ENCODE peak calls at places on chromosomes 16 and 17, in seven cellular contexts. G is left lung, W is caudate nucleus, F is pancreas, L is mesendoderm, Q is brain microvascular endothelial cell, Y is adrenal gland. Z is an unnamed sample.
A peak's percentile ranks its signal among the peaks of the same experiment; 100 is the strongest.

GRCh38 chr16:85859818-85860125 is 39.2 kb upstream of the IRF8 start:
- DNase-seq in Q (no peak), G (no peak), F (no peak), Y (no peak), W (no peak), L (no peak), Z (no peak)

GRCh38 chr17:29905086-29905878 is 24.7 kb downstream of the SSH2 start:
- DNase-seq in Q (no peak), L (no peak), F (no peak), Y (no peak), G (no peak), W (no peak), Z (no peak)

GRCh38 chr17:27158390-27158789 is 135.5 kb upstream of the WSB1 start:
- DNase-seq in Y (no peak), W (no peak), Q (no peak), L (no peak), G (no peak), F (no peak), Z (peak; percentile 29)

GRCh38 chr17:41636652-41637051 is 12.3 kb upstream of the KRT17 start:
- DNase-seq in G (no peak), W (no peak), Q (no peak), F (no peak), L (no peak), Y (no peak), Z (no peak)

GRCh38 chr17:67412057-67412456 is 35.0 kb downstream of the PITPNC1 start:
- DNase-seq in W (no peak), L (no peak), G (no peak), Y (no peak), Q (no peak), F (no peak), Z (no peak)

GRCh38 chr17:57213180-57213825 is 43.0 kb upstream of the MSI2 start:
- DNase-seq in Y (no peak), L (no peak), F (no peak), W (no peak), Q (no peak), G (no peak), Z (no peak)

GRCh38 chr17:66971730-66972441 is 7.4 kb downstream of the CACNG4 start:
- DNase-seq in F (no peak), W (no peak), L (no peak), Y (no peak), G (no peak), Q (no peak), Z (no peak)

GRCh38 chr17:78338860-78339259 is 21.0 kb downstream of the SOCS3 start:
- DNase-seq in F (peak; percentile 30), Y (no peak), W (no peak), Q (no peak), L (no peak), G (no peak), Z (no peak)

GRCh38 chr17:19743101-19744100 is 4.7 kb downstream of the ALDH3A1 start:
- DNase-seq in L (no peak), G (no peak), W (no peak), F (no peak), Y (no peak), Q (no peak), Z (peak; percentile 38)

GRCh38 chr17:2087597-2088211 is 32.8 kb downstream of the HIC1 start:
- DNase-seq in G (peak; percentile 71), Y (peak; percentile 74), W (peak; percentile 18), Q (peak; percentile 47), F (no peak), L (no peak), Z (no peak)

GRCh38 chr17:74196541-74197310 is 6.8 kb upstream of the RPL38 start:
- DNase-seq in F (no peak), Y (no peak), L (no peak), W (no peak), G (no peak), Q (no peak), Z (no peak)

GRCh38 chr17:17820457-17821158 is 16.2 kb downstream of the SREBF1 start:
- DNase-seq in G (no peak), Y (no peak), F (no peak), L (no peak), W (no peak), Q (no peak), Z (no peak)

GRCh38 chr16:52578007-52578828 is 31.3 kb upstream of the TOX3 start:
- DNase-seq in G (no peak), L (no peak), Y (no peak), W (no peak), F (peak; percentile 67), Q (no peak), Z (no peak)

GRCh38 chr17:80926601-80927250 is 64.9 kb upstream of the CHMP6 start:
- DNase-seq in Y (peak; percentile 33), L (peak; percentile 29), W (no peak), F (no peak), G (peak; percentile 19), Q (no peak), Z (peak; percentile 31)

GRCh38 chr17:80924111-80924806 is 67.4 kb upstream of the CHMP6 start:
- DNase-seq in W (no peak), G (no peak), Q (no peak), L (no peak), F (no peak), Y (no peak), Z (peak; percentile 58)

GRCh38 chr17:80923211-80924110 is 68.2 kb upstream of the CHMP6 start:
- DNase-seq in Y (no peak), L (no peak), F (no peak), W (no peak), Q (no peak), G (no peak), Z (peak; percentile 66)

GRCh38 chr17:80925668-80926067 is 66.0 kb upstream of the CHMP6 start:
- DNase-seq in G (no peak), Y (no peak), W (no peak), Q (no peak), L (no peak), F (no peak), Z (peak; percentile 52)

GRCh38 chr17:80924807-80925610 is 66.6 kb upstream of the CHMP6 start:
- DNase-seq in L (no peak), F (no peak), Y (no peak), G (no peak), Q (no peak), W (no peak), Z (peak; percentile 58)
- H3K27ac ChIP-seq in L (no peak overlapping the region), F (no peak overlapping the region), Y (no peak overlapping the region), G (no peak overlapping the region), Q (no peak overlapping the region), W (no peak overlapping the region), Z (no peak overlapping the region)

GRCh38 chr16:75109732-75110243 is 6.8 kb downstream of the LDHD start:
- DNase-seq in L (no peak), Y (peak; percentile 78), W (peak; percentile 51), Q (no peak), G (no peak), F (no peak), Z (no peak)
- H3K27ac ChIP-seq in L (no peak overlapping the region), Y (peak overlapping the region; percentile 85), W (peak overlapping the region; percentile 93), Q (no peak overlapping the region), G (peak overlapping the region; percentile 66), F (peak overlapping the region; percentile 65), Z (peak overlapping the region; percentile 89)

GRCh38 chr17:50108556-50108955 is 13.4 kb downstream of the PDK2 start:
- DNase-seq in L (no peak), Q (no peak), Y (no peak), W (peak; percentile 79), G (no peak), F (no peak), Z (no peak)
- H3K27ac ChIP-seq in L (no peak overlapping the region), Q (no peak overlapping the region), Y (peak overlapping the region; percentile 98), W (peak overlapping the region; percentile 76), G (no peak overlapping the region), F (no peak overlapping the region), Z (peak overlapping the region; percentile 52)

DNA sequence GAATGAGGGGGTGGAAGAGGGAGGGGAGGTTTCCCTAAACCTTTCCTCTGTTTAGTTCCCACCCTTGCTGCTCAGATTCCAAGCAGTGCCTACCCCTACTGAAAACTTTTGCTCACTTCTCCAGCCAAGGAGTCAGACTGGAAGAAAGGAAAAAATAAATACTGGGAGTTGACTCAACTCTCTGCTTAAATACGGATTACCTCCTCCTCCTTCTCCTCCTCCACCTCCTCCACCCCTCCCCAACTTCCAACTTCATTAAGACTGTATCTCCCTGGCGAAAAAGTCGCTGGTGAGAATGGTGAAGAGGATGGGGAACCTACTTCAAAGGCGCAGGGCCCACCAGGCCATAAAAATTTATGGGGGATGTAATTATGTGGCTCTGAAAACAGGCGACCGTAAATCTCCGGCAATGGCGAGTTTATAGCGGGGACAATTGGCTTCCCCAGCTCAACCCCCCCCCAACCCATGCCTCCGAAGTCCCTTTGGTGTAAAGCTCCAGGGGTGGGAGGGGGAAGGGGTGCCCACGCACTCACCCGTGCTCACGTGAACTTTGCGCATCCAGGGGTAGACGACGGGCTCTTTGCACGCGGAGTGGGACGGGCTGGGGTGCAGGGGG is 712 bp downstream of the HOXB4 start:
- DNase-seq in F (no peak), Q (no peak), L (no peak), G (no peak), Y (no peak), W (no peak), Z (no peak)
- H3K27ac ChIP-seq in F (no peak overlapping the region), Q (no peak overlapping the region), L (no peak overlapping the region), G (peak overlapping the region; percentile 72), Y (peak overlapping the region; percentile 87), W (no peak overlapping the region), Z (peak overlapping the region; percentile 35)

GRCh38 chr17:80191720-80192265 is 22.0 kb downstream of the CARD14 start:
- DNase-seq in W (no peak), Y (no peak), Q (no peak), F (no peak), L (no peak), G (no peak), Z (no peak)
- H3K27ac ChIP-seq in W (no peak overlapping the region), Y (peak overlapping the region; percentile 34), Q (no peak overlapping the region), F (no peak overlapping the region), L (no peak overlapping the region), G (peak overlapping the region; percentile 13), Z (no peak overlapping the region)

GRCh38 chr16:10871157-10871991 is 5.6 kb upstream of the CIITA start:
- DNase-seq in Q (peak; percentile 42), Y (peak; percentile 59), F (peak; percentile 97), G (peak; percentile 79), L (no peak), W (no peak), Z (no peak)

GRCh38 chr16:10868089-10868488 is 8.9 kb upstream of the CIITA start:
- DNase-seq in W (no peak), L (no peak), F (no peak), Q (no peak), G (no peak), Y (no peak), Z (no peak)

GRCh38 chr16:10870808-10871156 is 6.2 kb upstream of the CIITA start:
- DNase-seq in L (no peak), F (no peak), W (no peak), Y (no peak), G (no peak), Q (no peak), Z (no peak)

GRCh38 chr16:10868562-10869469 is 8.2 kb upstream of the CIITA start:
- DNase-seq in W (no peak), Y (no peak), F (peak; percentile 58), L (no peak), G (peak; percentile 71), Q (no peak), Z (no peak)

GRCh38 chr16:10870137-10870776 is 6.7 kb upstream of the CIITA start:
- DNase-seq in F (no peak), Y (no peak), Q (no peak), G (no peak), L (no peak), W (no peak), Z (no peak)
- H3K27ac ChIP-seq in F (no peak overlapping the region), Y (peak overlapping the region; percentile 68), Q (no peak overlapping the region), G (peak overlapping the region; percentile 84), L (no peak overlapping the region), W (no peak overlapping the region), Z (no peak overlapping the region)

Z was measured in RWPE2.